ENCODE peak calls at places on chromosomes 5 and 9, in four cellular contexts. One of them, this sample, is unnamed.

GRCh38 chr5:139708434-139708849 is 60.3 kb downstream of the CXXC5 start:
- DNase-seq in adrenal gland: no peak
- DNase-seq in uterus: no peak
- DNase-seq in body of pancreas: no peak
- DNase-seq in this sample: no peak

GRCh38 chr5:148957591-148958202 is 105.2 kb downstream of the SH3TC2 start:
- DNase-seq in uterus: no peak
- DNase-seq in adrenal gland: no peak
- DNase-seq in body of pancreas: peak; percentile 53
- DNase-seq in this sample: peak; percentile 62

GRCh38 chr5:128083811-128084227 is 253 bp downstream of the SLC12A2 start:
- DNase-seq in uterus: no peak
- DNase-seq in adrenal gland: no peak
- DNase-seq in body of pancreas: no peak
- DNase-seq in this sample: peak; percentile 46

GRCh38 chr9:15403155-15403554 is 19.5 kb upstream of the SNAPC3 start:
- DNase-seq in adrenal gland: no peak
- DNase-seq in uterus: no peak
- DNase-seq in body of pancreas: peak; percentile 20
- DNase-seq in this sample: no peak

GRCh38 chr5:32646570-32646969 is 61.2 kb downstream of the SUB1 start:
- DNase-seq in uterus: no peak
- DNase-seq in adrenal gland: no peak
- DNase-seq in body of pancreas: no peak
- DNase-seq in this sample: no peak

GRCh38 chr9:98944130-98945074 is 695 bp downstream of the COL15A1 start:
- DNase-seq in body of pancreas: peak; percentile 64
- DNase-seq in adrenal gland: peak; percentile 47
- DNase-seq in uterus: peak; percentile 38
- DNase-seq in this sample: peak; percentile 17

GRCh38 chr5:134510970-134511795 is 14.3 kb upstream of the JADE2 start:
- DNase-seq in uterus: no peak
- DNase-seq in body of pancreas: peak; percentile 38
- DNase-seq in adrenal gland: no peak
- DNase-seq in this sample: peak; percentile 91

GRCh38 chr9:95565982-95566381 is 49.2 kb upstream of the PTCH1 start:
- DNase-seq in uterus: no peak
- DNase-seq in body of pancreas: no peak
- DNase-seq in adrenal gland: no peak
- DNase-seq in this sample: no peak

GRCh38 chr5:66436721-66437120 is 159.5 kb upstream of the MAST4 start:
- DNase-seq in uterus: no peak
- DNase-seq in body of pancreas: no peak
- DNase-seq in adrenal gland: no peak
- DNase-seq in this sample: peak; percentile 13

GRCh38 chr5:170522211-170523128 is 18.6 kb downstream of the KCNIP1 start:
- DNase-seq in adrenal gland: no peak
- DNase-seq in body of pancreas: peak; percentile 74
- DNase-seq in uterus: no peak
- DNase-seq in this sample: peak; percentile 76

GRCh38 chr5:94310870-94311269 is 307.5 kb downstream of the KIAA0825 start:
- DNase-seq in adrenal gland: no peak
- DNase-seq in body of pancreas: no peak
- DNase-seq in uterus: no peak
- DNase-seq in this sample: no peak

GRCh38 chr5:77991084-77991483 is 214.9 kb upstream of the TBCA start:
- DNase-seq in adrenal gland: no peak
- DNase-seq in body of pancreas: no peak
- DNase-seq in uterus: no peak
- DNase-seq in this sample: no peak

GRCh38 chr9:91428927-91429351 is 5.3 kb upstream of the NFIL3 start:
- DNase-seq in adrenal gland: no peak
- DNase-seq in uterus: no peak
- DNase-seq in body of pancreas: no peak
- DNase-seq in this sample: no peak

GRCh38 chr9:20095430-20096092 is 306.7 kb upstream of the SLC24A2 start:
- DNase-seq in adrenal gland: no peak
- DNase-seq in body of pancreas: no peak
- DNase-seq in uterus: no peak
- DNase-seq in this sample: no peak

GRCh38 chr9:32251539-32251938 is 132.9 kb upstream of the ACO1 start:
- DNase-seq in uterus: peak; percentile 25
- DNase-seq in body of pancreas: peak; percentile 58
- DNase-seq in adrenal gland: peak; percentile 59
- DNase-seq in this sample: peak; percentile 50

GRCh38 chr9:138101444-138102234 is 224.1 kb downstream of the CACNA1B start:
- DNase-seq in adrenal gland: no peak
- DNase-seq in uterus: no peak
- DNase-seq in body of pancreas: no peak
- DNase-seq in this sample: no peak

GRCh38 chr9:126506361-126507317 is 107.1 kb upstream of the LMX1B start:
- DNase-seq in uterus: no peak
- DNase-seq in adrenal gland: no peak
- DNase-seq in body of pancreas: no peak
- DNase-seq in this sample: no peak

GRCh38 chr5:112682621-112683061 is 55.0 kb upstream of the APC start:
- DNase-seq in adrenal gland: no peak
- DNase-seq in uterus: no peak
- DNase-seq in body of pancreas: no peak
- DNase-seq in this sample: no peak

GRCh38 chr9:88173378-88173999 is 35.2 kb upstream of the SPATA31C2 start:
- DNase-seq in body of pancreas: peak; percentile 64
- DNase-seq in adrenal gland: peak; percentile 29
- DNase-seq in uterus: no peak
- DNase-seq in this sample: peak; percentile 63

GRCh38 chr9:117678882-117679281 is 25.3 kb upstream of the TLR4 start:
- DNase-seq in body of pancreas: no peak
- DNase-seq in uterus: no peak
- DNase-seq in adrenal gland: no peak
- DNase-seq in this sample: no peak

GRCh38 chr9:123861086-123861707 is 68.7 kb downstream of the DENND1A start:
- DNase-seq in uterus: no peak
- DNase-seq in adrenal gland: no peak
- DNase-seq in body of pancreas: no peak
- DNase-seq in this sample: no peak

GRCh38 chr9:18608371-18608770 is 134.4 kb downstream of the ADAMTSL1 start:
- DNase-seq in body of pancreas: no peak
- DNase-seq in adrenal gland: no peak
- DNase-seq in uterus: no peak
- DNase-seq in this sample: no peak

GRCh38 chr5:131303537-131303936 is 39.7 kb downstream of the CDC42SE2 start:
- DNase-seq in uterus: no peak
- DNase-seq in adrenal gland: no peak
- DNase-seq in body of pancreas: no peak
- DNase-seq in this sample: peak; percentile 31

GRCh38 chr5:83589786-83590185 is 118.2 kb downstream of the VCAN start:
- DNase-seq in uterus: no peak
- DNase-seq in body of pancreas: no peak
- DNase-seq in adrenal gland: no peak
- DNase-seq in this sample: no peak

GRCh38 chr5:140175367-140176027 is 509 bp downstream of the CYSTM1 start:
- DNase-seq in body of pancreas: peak; percentile 84
- DNase-seq in adrenal gland: peak; percentile 90
- DNase-seq in uterus: peak; percentile 69
- DNase-seq in this sample: peak; percentile 74

GRCh38 chr5:10719965-10720364 is 41.1 kb downstream of the DAP start:
- DNase-seq in adrenal gland: no peak
- DNase-seq in body of pancreas: no peak
- DNase-seq in uterus: no peak
- DNase-seq in this sample: peak; percentile 46

GRCh38 chr5:1555011-1555807 is 31.4 kb upstream of the LPCAT1 start:
- DNase-seq in body of pancreas: peak; percentile 29
- DNase-seq in adrenal gland: peak; percentile 73
- DNase-seq in uterus: no peak
- DNase-seq in this sample: peak; percentile 63

GRCh38 chr5:54013556-54014157 is 296.7 kb downstream of the ARL15 start:
- DNase-seq in uterus: no peak
- DNase-seq in adrenal gland: peak; percentile 40
- DNase-seq in body of pancreas: peak; percentile 11
- DNase-seq in this sample: peak; percentile 83

DNA sequence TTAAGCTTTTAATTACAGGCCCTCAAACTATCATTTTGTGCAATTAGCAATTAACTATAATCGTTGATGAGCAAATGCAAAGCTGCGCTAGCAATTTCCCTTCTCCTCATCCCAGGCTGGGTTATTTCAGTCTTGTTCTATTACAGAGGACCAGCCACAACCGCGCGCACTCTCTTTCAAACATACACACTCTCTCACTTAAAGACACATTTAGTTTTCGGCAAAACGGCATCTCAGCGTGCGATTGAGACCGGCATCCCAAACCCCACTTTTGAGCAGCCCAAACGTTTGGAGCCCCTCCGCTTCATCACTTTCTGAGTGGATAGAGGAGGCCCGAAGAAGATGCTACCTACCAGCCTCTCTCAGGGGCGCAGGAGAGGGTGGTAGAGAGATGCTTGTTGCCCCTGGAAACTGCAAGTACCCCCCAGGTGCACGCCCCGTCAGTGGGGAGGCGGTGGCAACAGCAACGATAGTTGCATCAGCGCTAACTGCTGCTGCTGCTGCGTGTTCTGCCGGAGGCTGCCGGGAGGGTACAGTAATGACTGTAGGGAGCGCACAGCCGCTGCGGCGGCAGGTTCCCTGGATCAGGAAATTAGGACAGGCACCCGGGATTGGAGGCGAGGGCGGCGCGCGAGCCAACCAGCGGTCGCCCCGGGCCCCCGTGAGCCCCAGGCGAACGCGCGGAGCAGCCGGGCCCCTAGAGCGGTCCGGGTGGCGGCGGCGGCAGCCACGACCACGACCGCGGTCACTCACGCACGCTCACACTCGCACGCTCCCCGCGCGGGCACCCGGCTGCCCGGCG is 510 bp upstream of the VLDLR start:
- DNase-seq in body of pancreas: peak; percentile 93
- DNase-seq in adrenal gland: peak; percentile 93
- DNase-seq in uterus: peak; percentile 79
- DNase-seq in this sample: peak; percentile 40
- TF ChIP-seq CTCF in body of pancreas: no peak
- TF ChIP-seq CTCF in adrenal gland: peak; percentile 24
- TF ChIP-seq CTCF in uterus: peak; percentile 38
- TF ChIP-seq CTCF in this sample: no peak

DNA sequence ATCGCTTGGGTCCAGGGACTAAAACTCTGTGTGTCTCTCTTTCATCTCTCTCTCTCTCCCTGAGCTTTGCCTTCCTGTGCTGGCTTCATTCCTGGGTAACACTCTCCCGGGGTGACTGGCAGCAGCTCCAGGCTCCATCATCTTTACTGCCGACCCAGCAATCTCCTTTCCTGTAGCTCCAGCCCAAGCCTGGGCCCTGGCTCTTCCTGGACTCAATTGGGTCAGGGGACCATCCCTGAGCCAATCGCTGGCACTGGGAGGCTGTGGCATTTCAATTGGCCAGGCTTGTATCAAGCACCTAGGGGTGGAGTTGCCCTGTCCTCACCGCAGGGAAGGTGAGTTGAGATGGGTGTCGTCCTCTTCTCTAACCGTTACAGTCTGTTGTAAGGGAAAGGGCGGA is 31.9 kb downstream of the FAM240B start:
- DNase-seq in uterus: no peak
- DNase-seq in adrenal gland: no peak
- DNase-seq in body of pancreas: no peak
- DNase-seq in this sample: no peak
- H3K27ac ChIP-seq in uterus: no peak overlapping the region
- H3K27ac ChIP-seq in adrenal gland: no peak overlapping the region
- H3K27ac ChIP-seq in body of pancreas: no peak overlapping the region
- H3K27ac ChIP-seq in this sample: peak overlapping the region; percentile 49

GRCh38 chr9:134217431-134218210 is 53.3 kb upstream of the RNU6ATAC start:
- DNase-seq in adrenal gland: no peak
- DNase-seq in body of pancreas: no peak
- DNase-seq in uterus: no peak
- DNase-seq in this sample: no peak
- TF ChIP-seq CTCF in adrenal gland: peak; percentile 17
- TF ChIP-seq CTCF in body of pancreas: no peak
- TF ChIP-seq CTCF in uterus: no peak
- TF ChIP-seq CTCF in this sample: no peak

DNA sequence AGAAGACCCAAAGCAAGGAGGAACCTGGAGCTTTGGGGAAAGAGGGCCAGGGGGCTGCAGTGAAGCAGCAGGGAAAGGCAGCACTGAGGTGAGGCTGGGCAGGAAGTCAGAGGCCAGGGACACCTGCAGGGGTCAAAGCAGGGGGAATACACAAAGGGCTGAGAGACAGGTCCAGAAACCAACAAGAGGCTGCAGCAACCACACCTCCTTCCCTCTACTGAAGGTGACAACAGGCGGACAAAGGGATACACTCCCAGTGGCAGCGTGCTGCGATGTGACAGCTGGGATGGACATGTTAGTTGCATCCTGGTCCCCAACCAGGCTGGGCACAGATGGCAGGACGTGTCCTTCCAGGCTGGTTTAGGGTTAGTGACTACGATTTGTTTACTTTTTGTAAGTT is 12.6 kb downstream of the CFAP77 start:
- DNase-seq in uterus: no peak
- DNase-seq in body of pancreas: no peak
- DNase-seq in adrenal gland: no peak
- DNase-seq in this sample: no peak
- H3K27ac ChIP-seq in uterus: no peak overlapping the region
- H3K27ac ChIP-seq in body of pancreas: no peak overlapping the region
- H3K27ac ChIP-seq in adrenal gland: no peak overlapping the region
- H3K27ac ChIP-seq in this sample: no peak overlapping the region

GRCh38 chr9:131390990-131391389 is 2.9 kb upstream of the PRRC2B start:
- DNase-seq in uterus: no peak
- DNase-seq in body of pancreas: peak; percentile 62
- DNase-seq in adrenal gland: peak; percentile 62
- DNase-seq in this sample: no peak

GRCh38 chr9:131385296-131385695 is 8.6 kb upstream of the PRRC2B start:
- DNase-seq in body of pancreas: no peak
- DNase-seq in uterus: no peak
- DNase-seq in adrenal gland: no peak
- DNase-seq in this sample: no peak

GRCh38 chr9:131386258-131386657 is 7.6 kb upstream of the PRRC2B start:
- DNase-seq in body of pancreas: no peak
- DNase-seq in adrenal gland: no peak
- DNase-seq in uterus: no peak
- DNase-seq in this sample: no peak

GRCh38 chr9:131391504-131391903 is 2.4 kb upstream of the PRRC2B start:
- DNase-seq in adrenal gland: no peak
- DNase-seq in uterus: no peak
- DNase-seq in body of pancreas: no peak
- DNase-seq in this sample: no peak

DNA sequence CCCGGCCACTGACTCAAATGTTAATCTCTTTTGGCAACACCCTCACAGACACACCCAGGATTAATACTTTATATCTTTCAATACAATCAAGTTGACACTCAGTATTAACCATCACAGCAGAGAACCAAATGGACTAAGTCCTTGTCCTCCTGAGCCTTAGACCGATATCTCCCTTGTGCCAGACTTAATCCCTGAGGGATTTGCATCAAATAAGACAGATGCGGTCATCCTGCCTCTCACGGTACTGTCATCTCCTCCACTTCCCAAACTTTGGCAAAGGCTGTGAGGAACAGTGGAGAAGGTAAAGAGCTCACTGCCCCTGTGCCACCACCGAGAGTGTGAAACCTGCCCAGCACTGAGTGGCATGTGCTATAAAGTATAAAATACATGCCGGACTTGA is 6.5 kb upstream of the PRRC2B start:
- DNase-seq in body of pancreas: no peak
- DNase-seq in uterus: no peak
- DNase-seq in adrenal gland: no peak
- DNase-seq in this sample: no peak
- TF ChIP-seq CTCF in body of pancreas: no peak
- TF ChIP-seq CTCF in uterus: no peak
- TF ChIP-seq CTCF in adrenal gland: no peak
- TF ChIP-seq CTCF in this sample: no peak

GRCh38 chr5:176790921-176791320 is 19.4 kb upstream of the UNC5A start:
- DNase-seq in adrenal gland: no peak
- DNase-seq in body of pancreas: no peak
- DNase-seq in uterus: no peak
- DNase-seq in this sample: no peak
- H3K27ac ChIP-seq in adrenal gland: no peak overlapping the region
- H3K27ac ChIP-seq in body of pancreas: no peak overlapping the region
- H3K27ac ChIP-seq in uterus: no peak overlapping the region
- H3K27ac ChIP-seq in this sample: no peak overlapping the region

This sample was measured in RWPE1.